ENCODE peak calls at places on chromosomes 4 and X, in four cellular contexts. M, D, N and E are unnamed samples.

GRCh38 chr4:112747035-112747434 is 110.1 kb downstream of the LARP7 start:
- DNase-seq in M (no peak), D (no peak), N (peak; percentile 3), E (no peak)

GRCh38 chrX:46184749-46185148 is 360.5 kb downstream of the ZNF674 start:
- DNase-seq in D (no peak), M (no peak), N (no peak), E (no peak)

GRCh38 chr4:87219648-87220093 is 747 bp downstream of the KLHL8 start:
- DNase-seq in D (no peak), N (peak; percentile 11), M (no peak), E (no peak)

GRCh38 chr4:2295535-2296442 is 33.9 kb upstream of the MXD4 start:
- DNase-seq in D (peak; percentile 13), M (no peak), N (no peak), E (peak; percentile 4)

GRCh38 chr4:118898684-118899138 is 10.1 kb downstream of the SYNPO2 start:
- DNase-seq in D (no peak), N (no peak), M (no peak), E (no peak)

GRCh38 chrX:133685806-133686205 is 270.5 kb upstream of the GPC4 start:
- DNase-seq in N (no peak), M (no peak), D (peak; percentile 33), E (no peak)

GRCh38 chr4:18197467-18197866 is 175.9 kb upstream of the LCORL start:
- DNase-seq in D (no peak), M (no peak), N (no peak), E (no peak)

GRCh38 chrX:25003066-25003849 is 12.5 kb downstream of the ARX start:
- DNase-seq in D (no peak), N (no peak), M (no peak), E (no peak)

GRCh38 chr4:70993181-70994068 is at the start of gene DCK:
- DNase-seq in M (no peak), N (peak; percentile 85), D (peak; percentile 96), E (peak; percentile 81)

GRCh38 chr4:20809796-20810195 is 109.5 kb downstream of the PACRGL start:
- DNase-seq in M (no peak), D (no peak), N (peak; percentile 6), E (no peak)

GRCh38 chrX:119573840-119574393 is 446 bp upstream of the UBE2A start:
- DNase-seq in D (peak; percentile 72), M (no peak), N (peak; percentile 10), E (peak; percentile 25)

GRCh38 chr4:76373919-76374552 is 46.9 kb downstream of the CCDC158 start:
- DNase-seq in D (no peak), N (no peak), M (no peak), E (no peak)

GRCh38 chr4:163941221-163941865 is 446.9 kb downstream of the TMA16 start:
- DNase-seq in N (no peak), M (no peak), D (no peak), E (no peak)

GRCh38 chrX:30876367-30876766 is 12.7 kb downstream of the TAB3 start:
- DNase-seq in N (peak; percentile 25), D (no peak), M (no peak), E (no peak)

GRCh38 chrX:9911479-9911878 is 55.7 kb upstream of the CLDN34 start:
- DNase-seq in N (no peak), D (no peak), M (no peak), E (no peak)

GRCh38 chr4:105147226-105148151 is 813 bp downstream of the TET2 start:
- DNase-seq in M (no peak), N (peak; percentile 24), D (peak; percentile 62), E (no peak)

GRCh38 chr4:21888195-21888976 is 60.2 kb downstream of the KCNIP4 start:
- DNase-seq in M (no peak), D (no peak), N (no peak), E (no peak)

GRCh38 chrX:12791253-12792228 is at the start of gene PRPS2:
- DNase-seq in M (no peak), D (peak; percentile 88), N (peak; percentile 16), E (peak; percentile 70)

GRCh38 chr4:156103306-156103705 is 149.6 kb upstream of the CTSO start:
- DNase-seq in N (no peak), D (no peak), M (no peak), E (no peak)

GRCh38 chrX:97691901-97692455 is 808.3 kb downstream of the RPA4 start:
- DNase-seq in M (no peak), D (no peak), N (no peak), E (no peak)

GRCh38 chrX:25523574-25523973 is 507.8 kb upstream of the ARX start:
- DNase-seq in D (peak; percentile 37), M (no peak), N (peak; percentile 42), E (no peak)

GRCh38 chr4:25399502-25399901 is 22.4 kb downstream of the ANAPC4 start:
- DNase-seq in M (no peak), D (no peak), N (no peak), E (no peak)

GRCh38 chr4:1467581-1468458 is 61.6 kb upstream of the NKX1-1 start:
- DNase-seq in D (no peak), N (no peak), M (no peak), E (no peak)

GRCh38 chr4:95363579-95363965 is 185.2 kb downstream of the UNC5C start:
- DNase-seq in M (no peak), D (no peak), N (no peak), E (no peak)

GRCh38 chr4:3441501-3442459 is at the start of gene HGFAC:
- DNase-seq in D (no peak), M (no peak), N (peak; percentile 52), E (no peak)

GRCh38 chr4:48670587-48670986 is 109.5 kb downstream of the FRYL start:
- DNase-seq in D (no peak), M (no peak), N (no peak), E (no peak)

GRCh38 chr4:184453402-184454160 is 20.8 kb downstream of the IRF2 start:
- DNase-seq in N (no peak), D (no peak), M (no peak), E (peak; percentile 30)

GRCh38 chr4:1246111-1246881 is 2.6 kb downstream of the CTBP1 start:
- DNase-seq in N (no peak), M (no peak), D (peak; percentile 23), E (peak; percentile 39)

GRCh38 chr4:37780444-37781133 is 45.9 kb upstream of the PGM2 start:
- DNase-seq in M (no peak), D (no peak), N (peak; percentile 36), E (no peak)

GRCh38 chr4:1207157-1207470 is 34.7 kb upstream of the SPON2 start:
- DNase-seq in N (no peak), D (no peak), M (no peak), E (no peak)

GRCh38 chrX:153776611-153777045 is 4.2 kb upstream of the SRPK3 start:
- DNase-seq in D (no peak), M (no peak), N (no peak), E (no peak)

GRCh38 chr4:29081230-29081955 is 1638.8 kb upstream of the PCDH7 start:
- DNase-seq in N (no peak), M (no peak), D (no peak), E (no peak)

GRCh38 chrX:40281341-40282005 is 183.7 kb upstream of the BCOR start:
- DNase-seq in M (no peak), N (no peak), D (no peak), E (no peak)

GRCh38 chrX:40279091-40279430 is 181.3 kb upstream of the BCOR start:
- DNase-seq in D (no peak), N (no peak), M (no peak), E (no peak)

GRCh38 chrX:40279762-40280161 is 182.0 kb upstream of the BCOR start:
- DNase-seq in M (no peak), D (no peak), N (no peak), E (no peak)

GRCh38 chrX:40277672-40278071 is 179.9 kb upstream of the BCOR start:
- DNase-seq in M (no peak), N (no peak), D (no peak), E (no peak)

DNA sequence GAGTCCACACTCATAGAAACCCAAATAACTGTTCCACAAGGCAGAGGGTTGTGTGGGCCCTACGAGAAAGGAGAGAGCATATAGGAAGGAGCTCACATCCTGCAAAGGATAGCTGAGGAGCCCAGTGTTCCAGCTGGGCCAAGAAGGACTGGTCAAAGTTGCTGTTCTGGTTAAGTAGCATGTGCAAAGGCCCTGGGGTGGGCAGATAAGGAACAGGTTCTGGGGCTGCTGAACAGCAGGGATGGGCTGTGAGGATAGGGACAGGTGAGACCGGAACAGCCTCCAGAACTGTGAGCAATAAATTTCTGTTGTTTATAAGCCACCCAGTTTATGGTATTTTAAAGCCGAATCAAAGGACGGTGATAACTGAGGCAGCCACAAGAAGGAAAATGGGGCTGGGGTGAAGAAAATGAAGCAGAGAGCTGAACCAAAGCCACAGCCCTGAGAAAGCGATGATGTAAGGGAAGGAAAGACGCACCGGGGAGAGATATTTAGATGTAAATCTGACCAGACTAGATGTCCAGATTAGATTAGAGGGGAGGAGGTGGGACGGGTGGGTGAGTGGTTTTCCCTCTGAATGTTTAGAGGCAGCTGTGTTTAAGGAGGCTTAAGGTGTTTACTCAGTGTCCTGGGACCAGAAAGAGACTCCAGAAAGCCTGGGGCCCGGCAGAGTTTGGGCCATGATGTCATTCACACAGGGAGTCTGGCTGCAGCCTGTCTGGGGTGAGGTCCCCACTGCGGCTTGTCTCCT is 180.8 kb upstream of the BCOR start:
- DNase-seq in M (no peak), N (no peak), D (no peak), E (no peak)
- TF ChIP-seq TAF1 in M (no peak), N (no peak), D (no peak), E (no peak)

GRCh38 chr4:128428397-128428796 is 140.8 kb upstream of the PGRMC2 start:
- DNase-seq in N (no peak), D (no peak), M (no peak), E (no peak)

GRCh38 chr4:128427832-128428366 is 140.3 kb upstream of the PGRMC2 start:
- DNase-seq in N (peak; percentile 66), D (peak; percentile 38), M (no peak), E (no peak)

GRCh38 chr4:128424524-128425195 is 137.0 kb upstream of the PGRMC2 start:
- DNase-seq in N (no peak), D (no peak), M (no peak), E (no peak)
- TF ChIP-seq POLR2AphosphoS5 in N (no peak), D (no peak), M (no peak), E (no peak)

DNA sequence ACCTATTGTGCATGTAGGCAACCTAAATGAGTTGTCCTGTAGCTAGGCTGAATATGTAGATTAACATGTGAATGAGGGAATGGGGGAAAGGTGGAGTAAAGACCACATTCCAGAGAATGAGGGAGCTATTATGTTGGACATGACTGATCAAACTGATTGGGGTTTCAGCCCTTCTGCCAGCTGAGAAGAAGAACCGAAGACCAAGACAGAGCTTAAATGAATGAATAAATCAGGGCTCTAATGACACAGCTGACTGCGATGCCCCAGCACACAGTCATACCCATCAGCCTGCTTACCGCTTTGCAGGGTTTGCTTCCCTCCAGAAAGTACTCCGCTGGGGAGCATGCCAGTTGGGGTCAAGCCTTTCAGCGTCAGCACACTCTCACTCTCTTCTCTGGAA is 315.4 kb downstream of the PPP3CA start:
- DNase-seq in M (no peak), N (no peak), D (no peak), E (no peak)
- TF ChIP-seq TAF1 in M (no peak), N (no peak), D (no peak), E (no peak)

GRCh38 chr4:10109995-10110670 is 6.5 kb downstream of the WDR1 start:
- DNase-seq in M (no peak), N (no peak), D (no peak), E (no peak)

GRCh38 chr4:10108818-10109783 is 7.5 kb downstream of the WDR1 start:
- DNase-seq in N (no peak), M (no peak), D (no peak), E (no peak)

GRCh38 chr4:10112658-10113284 is 3.8 kb downstream of the WDR1 start:
- DNase-seq in D (no peak), M (no peak), N (no peak), E (no peak)

GRCh38 chr4:10113362-10114047 is 3.1 kb downstream of the WDR1 start:
- DNase-seq in N (no peak), D (no peak), M (no peak), E (no peak)

GRCh38 chr4:10111067-10111801 is 5.4 kb downstream of the WDR1 start:
- DNase-seq in M (no peak), D (no peak), N (no peak), E (no peak)
- TF ChIP-seq POLR2AphosphoS5 in M (peak; percentile 73), D (no peak), N (no peak), E (peak; percentile 41)